ENCODE peak calls at places on chromosomes 11 and 22, in eight cellular contexts. H, O, C, Y, L, B, M and J are unnamed samples.

GRCh38 chr11:2307733-2308331 is 6.0 kb downstream of the TSPAN32 start:
- DNase-seq in H (no peak), O (no peak), C (no peak), Y (no peak), L (no peak), B (no peak), M (no peak), J (no peak)

GRCh38 chr11:94034207-94034606 is 13.1 kb downstream of the HEPHL1 start:
- DNase-seq in H (no peak), O (no peak), C (no peak), Y (no peak), L (no peak), B (no peak), M (no peak), J (no peak)

GRCh38 chr11:84902445-84902844 is 724.7 kb downstream of the DLG2 start:
- DNase-seq in H (no peak), O (no peak), C (no peak), Y (no peak), L (no peak), B (no peak), M (no peak), J (no peak)

GRCh38 chr22:48371391-48371790 is 1456.3 kb downstream of the BRD1 start:
- DNase-seq in H (no peak), O (no peak), C (no peak), Y (no peak), L (no peak), B (no peak), M (no peak), J (no peak)

GRCh38 chr22:20203142-20204099 is 52.6 kb upstream of the CCDC188 start:
- DNase-seq in H (no peak), O (no peak), C (no peak), Y (peak), L (peak), B (peak), M (no peak), J (peak)

GRCh38 chr11:116993599-116993998 is 104.6 kb downstream of the SIK3 start:
- DNase-seq in H (no peak), O (no peak), C (no peak), Y (no peak), L (no peak), B (no peak), M (no peak), J (no peak)

GRCh38 chr11:70522261-70522612 is 123.9 kb downstream of the CTTN start:
- DNase-seq in H (no peak), O (no peak), C (no peak), Y (no peak), L (no peak), B (no peak), M (no peak), J (no peak)

GRCh38 chr22:21832291-21833290 is 34.9 kb downstream of the MAPK1 start:
- DNase-seq in H (no peak), O (no peak), C (no peak), Y (no peak), L (no peak), B (no peak), M (no peak), J (no peak)

GRCh38 chr11:126132319-126132718 is 69.7 kb upstream of the CDON start:
- DNase-seq in H (no peak), O (no peak), C (peak), Y (peak), L (peak), B (no peak), M (no peak), J (no peak)

GRCh38 chr11:477042-477715 is 27.1 kb downstream of the PTDSS2 start:
- DNase-seq in H (no peak), O (peak), C (no peak), Y (no peak), L (peak), B (peak), M (peak), J (no peak)

GRCh38 chr11:108220721-108221346 is 1.6 kb downstream of the NPAT start:
- DNase-seq in H (no peak), O (no peak), C (no peak), Y (no peak), L (no peak), B (no peak), M (no peak), J (no peak)

GRCh38 chr11:47768090-47768620 is 1.0 kb upstream of the FNBP4 start:
- DNase-seq in H (peak), O (peak), C (peak), Y (peak), L (peak), B (peak), M (peak), J (no peak)

GRCh38 chr22:44648085-44648820 is 53.8 kb upstream of the PRR5 start:
- DNase-seq in H (no peak), O (no peak), C (peak), Y (no peak), L (no peak), B (no peak), M (no peak), J (no peak)

GRCh38 chr11:22555901-22556300 is 69.7 kb downstream of the FANCF start:
- DNase-seq in H (no peak), O (no peak), C (no peak), Y (no peak), L (no peak), B (no peak), M (no peak), J (no peak)

GRCh38 chr22:28181332-28181731 is 262.3 kb upstream of the PITPNB start:
- DNase-seq in H (no peak), O (no peak), C (no peak), Y (peak), L (no peak), B (no peak), M (no peak), J (no peak)

GRCh38 chr11:71914127-71914526 is 14.3 kb downstream of the XNDC1N start:
- DNase-seq in H (no peak), O (no peak), C (no peak), Y (no peak), L (no peak), B (no peak), M (no peak), J (no peak)

GRCh38 chr22:42330953-42331525 is 60.6 kb upstream of the TCF20 start:
- DNase-seq in H (no peak), O (peak), C (no peak), Y (no peak), L (no peak), B (peak), M (no peak), J (no peak)

GRCh38 chr11:120793806-120794479 is 230.0 kb upstream of the TBCEL start:
- DNase-seq in H (no peak), O (no peak), C (no peak), Y (no peak), L (no peak), B (no peak), M (no peak), J (no peak)

GRCh38 chr11:65225284-65226102 is 36.3 kb upstream of the POLA2 start:
- DNase-seq in H (no peak), O (peak), C (peak), Y (no peak), L (no peak), B (peak), M (peak), J (peak)

GRCh38 chr11:44030276-44030932 is 17.4 kb upstream of the ACCSL start:
- DNase-seq in H (no peak), O (no peak), C (peak), Y (no peak), L (no peak), B (peak), M (no peak), J (peak)

GRCh38 chr11:38814670-38815069 is 2216.6 kb upstream of the RAG2 start:
- DNase-seq in H (no peak), O (no peak), C (no peak), Y (peak), L (no peak), B (no peak), M (no peak), J (no peak)

GRCh38 chr11:65854161-65854592 is 3.8 kb downstream of the CFL1 start:
- DNase-seq in H (no peak), O (no peak), C (no peak), Y (no peak), L (no peak), B (no peak), M (no peak), J (peak)

GRCh38 chr22:29938285-29938693 is 55.3 kb downstream of the MTMR3 start:
- DNase-seq in H (no peak), O (no peak), C (no peak), Y (peak), L (no peak), B (no peak), M (no peak), J (no peak)

GRCh38 chr22:22392131-22392530 is 116.4 kb downstream of the ZNF280B start:
- DNase-seq in H (no peak), O (no peak), C (no peak), Y (no peak), L (no peak), B (no peak), M (no peak), J (no peak)

GRCh38 chr11:62508336-62509058 is 38.1 kb downstream of the AHNAK start:
- DNase-seq in H (peak), O (peak), C (peak), Y (peak), L (peak), B (peak), M (peak), J (peak)

GRCh38 chr11:17219016-17219415 is 11.2 kb upstream of the PIK3C2A start:
- DNase-seq in H (no peak), O (no peak), C (no peak), Y (no peak), L (no peak), B (no peak), M (no peak), J (no peak)

GRCh38 chr11:64484308-64485061 is 106.5 kb upstream of the SLC22A12 start:
- DNase-seq in H (no peak), O (no peak), C (no peak), Y (no peak), L (no peak), B (no peak), M (no peak), J (no peak)